ENCODE peak calls at places on chromosomes 11 and 22, in ten cellular contexts. S, X, W, Z, J, P, E, T, B and M are unnamed samples.

GRCh38 chr22:29331213-29331612 is 15.7 kb upstream of the RASL10A start:
- DNase-seq in S (no peak), X (no peak), W (no peak), Z (peak), J (no peak), P (peak), E (no peak), T (no peak), B (no peak), M (no peak)

GRCh38 chr22:48950151-48950915 is 877.3 kb downstream of the BRD1 start:
- DNase-seq in S (no peak), X (no peak), W (no peak), Z (no peak), J (peak), P (no peak), E (peak), T (no peak), B (peak), M (no peak)

GRCh38 chr11:36540998-36541397 is 26.8 kb upstream of the RAG1 start:
- DNase-seq in S (peak), X (peak), W (peak), Z (peak), J (peak), P (peak), E (no peak), T (peak), B (no peak), M (no peak)

GRCh38 chr11:2586091-2586792 is 113.6 kb downstream of the KCNQ1OT1 start:
- DNase-seq in S (no peak), X (peak), W (no peak), Z (peak), J (peak), P (no peak), E (no peak), T (no peak), B (peak), M (no peak)

GRCh38 chr22:42243802-42244060 is 26.7 kb downstream of the TCF20 start:
- DNase-seq in S (no peak), X (no peak), W (no peak), Z (no peak), J (no peak), P (no peak), E (no peak), T (no peak), B (no peak), M (no peak)

GRCh38 chr11:2092956-2093412 is 46.2 kb downstream of the IGF2 start:
- DNase-seq in S (no peak), X (peak), W (peak), Z (peak), J (peak), P (peak), E (peak), T (peak), B (peak), M (peak)

GRCh38 chr22:40703731-40704130 is 24.4 kb downstream of the MCHR1 start:
- DNase-seq in S (no peak), X (no peak), W (no peak), Z (no peak), J (no peak), P (no peak), E (no peak), T (no peak), B (no peak), M (no peak)

GRCh38 chr11:43833657-43834073 is 47.0 kb upstream of the ALKBH3 start:
- DNase-seq in S (no peak), X (no peak), W (peak), Z (no peak), J (peak), P (peak), E (no peak), T (peak), B (no peak), M (no peak)

GRCh38 chr22:19988331-19988808 is 28.3 kb downstream of the ARVCF start:
- DNase-seq in S (no peak), X (no peak), W (no peak), Z (peak), J (no peak), P (no peak), E (no peak), T (no peak), B (no peak), M (no peak)

GRCh38 chr11:3605721-3606324 is 36.0 kb downstream of the ART5 start:
- DNase-seq in S (no peak), X (no peak), W (peak), Z (no peak), J (peak), P (no peak), E (no peak), T (no peak), B (no peak), M (no peak)

GRCh38 chr11:119743041-119743440 is 14.0 kb upstream of the NECTIN1 start:
- DNase-seq in S (no peak), X (no peak), W (no peak), Z (no peak), J (no peak), P (no peak), E (no peak), T (no peak), B (no peak), M (no peak)

GRCh38 chr11:11476971-11477645 is 124.1 kb upstream of the CSNK2A3 start:
- DNase-seq in S (no peak), X (no peak), W (no peak), Z (no peak), J (no peak), P (no peak), E (no peak), T (no peak), B (no peak), M (no peak)

GRCh38 chr11:93407777-93408401 is 77.3 kb downstream of the DEUP1 start:
- DNase-seq in S (no peak), X (no peak), W (no peak), Z (no peak), J (no peak), P (no peak), E (no peak), T (no peak), B (no peak), M (no peak)

GRCh38 chr11:64571410-64572091 is 19.5 kb upstream of the SLC22A12 start:
- DNase-seq in S (no peak), X (no peak), W (no peak), Z (no peak), J (no peak), P (no peak), E (peak), T (no peak), B (no peak), M (no peak)

GRCh38 chr22:32576553-32577255 is 102.1 kb downstream of the FBXO7 start:
- DNase-seq in S (no peak), X (no peak), W (no peak), Z (no peak), J (no peak), P (no peak), E (no peak), T (no peak), B (peak), M (no peak)

GRCh38 chr11:92376146-92376599 is 151.6 kb downstream of the FAT3 start:
- DNase-seq in S (no peak), X (no peak), W (no peak), Z (no peak), J (no peak), P (peak), E (no peak), T (peak), B (no peak), M (no peak)

GRCh38 chr11:68165601-68166000 is 44.4 kb upstream of the CHKA start:
- DNase-seq in S (no peak), X (no peak), W (no peak), Z (no peak), J (no peak), P (no peak), E (no peak), T (no peak), B (no peak), M (no peak)

GRCh38 chr22:46297151-46297819 is 615 bp downstream of the GTSE1 start:
- DNase-seq in S (no peak), X (peak), W (peak), Z (peak), J (no peak), P (peak), E (no peak), T (peak), B (no peak), M (peak)

GRCh38 chr22:34105461-34106062 is 185.3 kb upstream of the LARGE1 start:
- DNase-seq in S (no peak), X (peak), W (peak), Z (peak), J (peak), P (no peak), E (peak), T (no peak), B (no peak), M (peak)

GRCh38 chr11:120632579-120632978 is 121.0 kb downstream of the GRIK4 start:
- DNase-seq in S (no peak), X (no peak), W (no peak), Z (no peak), J (no peak), P (no peak), E (no peak), T (no peak), B (no peak), M (no peak)

GRCh38 chr11:10303558-10304363 is 1.1 kb upstream of the ADM start:
- DNase-seq in S (no peak), X (peak), W (peak), Z (no peak), J (peak), P (peak), E (peak), T (peak), B (no peak), M (peak)

GRCh38 chr11:101346591-101346990 is 217.0 kb upstream of the PGR start:
- DNase-seq in S (no peak), X (no peak), W (peak), Z (no peak), J (no peak), P (no peak), E (no peak), T (peak), B (no peak), M (no peak)

GRCh38 chr22:32389685-32390084 is 22.4 kb downstream of the RTCB start:
- DNase-seq in S (no peak), X (no peak), W (no peak), Z (no peak), J (no peak), P (peak), E (no peak), T (no peak), B (no peak), M (no peak)

GRCh38 chr11:75800728-75801361 is 14.2 kb upstream of the UVRAG start:
- DNase-seq in S (no peak), X (no peak), W (peak), Z (no peak), J (no peak), P (no peak), E (no peak), T (no peak), B (no peak), M (no peak)

GRCh38 chr11:127564803-127565202 is 564.2 kb upstream of the KIRREL3 start:
- DNase-seq in S (no peak), X (no peak), W (peak), Z (no peak), J (no peak), P (peak), E (no peak), T (no peak), B (no peak), M (no peak)

GRCh38 chr11:77467233-77467632 is 6.7 kb downstream of the PAK1 start:
- DNase-seq in S (no peak), X (no peak), W (peak), Z (no peak), J (no peak), P (no peak), E (no peak), T (no peak), B (no peak), M (no peak)
- H3K4me3 ChIP-seq in S (no peak), X (no peak), W (no peak), Z (no peak), J (no peak), P (no peak), E (no peak), T (no peak), B (no peak), M (no peak)

GRCh38 chr11:82771781-82772180 is 38.1 kb upstream of the FAM181B start:
- DNase-seq in S (no peak), X (no peak), W (peak), Z (no peak), J (no peak), P (no peak), E (no peak), T (no peak), B (no peak), M (no peak)

GRCh38 chr11:82775736-82776346 is 42.2 kb upstream of the FAM181B start:
- DNase-seq in S (peak), X (no peak), W (peak), Z (no peak), J (no peak), P (peak), E (no peak), T (peak), B (no peak), M (no peak)

GRCh38 chr11:82776377-82776776 is 42.7 kb upstream of the FAM181B start:
- DNase-seq in S (no peak), X (no peak), W (peak), Z (no peak), J (no peak), P (peak), E (no peak), T (no peak), B (no peak), M (no peak)

GRCh38 chr11:82775218-82775617 is 41.6 kb upstream of the FAM181B start:
- DNase-seq in S (no peak), X (no peak), W (no peak), Z (no peak), J (no peak), P (no peak), E (no peak), T (no peak), B (no peak), M (no peak)
- H3K4me3 ChIP-seq in S (peak), X (no peak), W (no peak), Z (no peak), J (no peak), P (no peak), E (no peak), T (no peak), B (no peak), M (no peak)

DNA sequence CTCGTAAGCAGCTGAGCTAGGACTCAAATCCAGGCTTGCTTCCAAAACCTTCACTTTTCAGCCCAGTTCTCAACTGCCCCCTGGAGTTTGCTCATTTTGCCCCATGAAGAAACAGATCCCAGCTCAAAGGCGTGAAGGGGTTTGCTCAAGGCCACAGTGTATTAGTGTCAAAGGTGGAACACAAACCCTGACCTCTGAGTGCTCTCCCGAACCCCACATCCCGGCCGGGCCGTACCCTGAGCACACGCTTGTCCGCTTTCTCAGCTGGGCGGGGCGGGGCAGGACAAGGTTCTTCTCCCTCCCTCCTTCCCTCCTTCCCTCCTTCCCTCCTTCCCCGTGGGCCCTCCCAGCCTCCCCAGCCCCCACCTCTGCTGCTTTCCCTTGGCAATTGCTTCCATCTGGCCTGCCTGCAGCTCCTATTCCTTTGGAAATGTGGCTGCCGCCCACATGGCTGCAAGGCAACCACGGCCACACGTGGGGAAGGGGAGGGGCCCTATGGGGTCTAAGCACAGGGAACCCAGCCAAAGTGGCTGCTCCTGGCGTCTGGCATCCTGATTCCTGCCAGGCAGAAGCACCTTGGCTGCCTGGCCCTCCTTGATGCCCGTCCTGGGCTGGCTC is 4.1 kb downstream of the ST3GAL4 start:
- DNase-seq in S (no peak), X (peak), W (no peak), Z (peak), J (no peak), P (peak), E (peak), T (peak), B (peak), M (peak)
- H3K4me3 ChIP-seq in S (no peak), X (no peak), W (no peak), Z (no peak), J (peak), P (no peak), E (no peak), T (peak), B (peak), M (no peak)

GRCh38 chr11:16605440-16605970 is 132.9 kb upstream of the C11orf58 start:
- DNase-seq in S (no peak), X (peak), W (no peak), Z (peak), J (peak), P (peak), E (no peak), T (no peak), B (no peak), M (peak)
- H3K4me3 ChIP-seq in S (peak), X (peak), W (peak), Z (peak), J (peak), P (peak), E (peak), T (peak), B (peak), M (peak)

GRCh38 chr22:50696251-50696798 is 23.7 kb downstream of the SHANK3 start:
- DNase-seq in S (no peak), X (peak), W (no peak), Z (no peak), J (no peak), P (no peak), E (no peak), T (no peak), B (peak), M (no peak)

GRCh38 chr22:50694099-50694498 is 21.5 kb downstream of the SHANK3 start:
- DNase-seq in S (no peak), X (no peak), W (peak), Z (no peak), J (no peak), P (peak), E (no peak), T (peak), B (no peak), M (no peak)

GRCh38 chr22:50693462-50693861 is 20.8 kb downstream of the SHANK3 start:
- DNase-seq in S (no peak), X (no peak), W (no peak), Z (no peak), J (no peak), P (no peak), E (no peak), T (no peak), B (no peak), M (no peak)

GRCh38 chr22:50695421-50696250 is 23.0 kb downstream of the SHANK3 start:
- DNase-seq in S (no peak), X (peak), W (no peak), Z (peak), J (no peak), P (no peak), E (peak), T (no peak), B (peak), M (no peak)

DNA sequence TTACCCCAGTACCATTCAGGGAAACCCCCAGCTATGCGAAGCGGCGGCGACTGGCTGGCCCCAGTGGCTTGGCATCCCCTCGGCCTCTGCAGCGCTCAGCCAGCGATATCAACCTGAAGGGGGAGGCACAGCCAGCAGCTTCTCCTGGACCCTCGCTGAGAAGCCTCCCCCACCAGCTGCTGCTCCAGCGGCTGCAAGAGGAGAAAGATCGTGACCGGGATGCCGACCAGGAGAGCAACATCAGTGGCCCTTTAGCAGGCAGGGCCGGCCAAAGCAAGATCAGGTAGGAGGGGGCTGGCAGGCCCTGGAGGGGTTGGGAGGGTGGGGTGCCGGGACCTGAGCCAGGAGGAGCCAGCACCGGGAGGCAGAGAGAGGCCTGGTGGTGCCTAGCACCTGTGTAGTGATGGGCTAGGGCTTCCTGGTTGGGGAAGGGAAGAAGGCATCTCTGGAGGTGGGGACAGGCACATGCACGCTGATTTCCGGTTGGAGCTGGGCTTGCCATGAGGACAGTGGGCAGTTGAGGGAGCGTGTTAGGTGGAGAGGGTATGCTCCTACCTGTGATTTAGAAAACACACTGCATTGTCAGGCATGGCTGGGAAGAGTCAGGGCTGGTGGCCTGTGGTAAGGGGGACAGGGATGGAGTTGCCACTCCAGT is 22.3 kb downstream of the SHANK3 start:
- DNase-seq in S (no peak), X (no peak), W (no peak), Z (peak), J (no peak), P (no peak), E (no peak), T (no peak), B (peak), M (peak)
- H3K4me3 ChIP-seq in S (no peak), X (no peak), W (no peak), Z (no peak), J (no peak), P (no peak), E (no peak), T (no peak), B (no peak), M (no peak)